ENCODE peak calls at places on chromosome 7, in eight cellular contexts. H, R, W, U, S, V, P and Z are unnamed samples.
A peak's percentile ranks its signal among the peaks of the same experiment; 100 is the strongest.

GRCh38 chr7:151093748-151094147 is 7.5 kb downstream of the AGAP3 start:
- DNase-seq in V (no peak), H (no peak), S (no peak), U (no peak), P (no peak), W (no peak), R (no peak), Z (no peak)

GRCh38 chr7:19707240-19707639 is 1.6 kb downstream of the POLR1F start:
- DNase-seq in P (no peak), S (peak; percentile 27), R (no peak), H (no peak), W (no peak), U (no peak), V (no peak), Z (no peak)

GRCh38 chr7:2079332-2080068 is 153.2 kb downstream of the MAD1L1 start:
- DNase-seq in S (peak; percentile 19), R (no peak), P (no peak), U (no peak), W (no peak), V (no peak), H (no peak), Z (no peak)

GRCh38 chr7:125568799-125569198 is 639.2 kb upstream of the POT1 start:
- DNase-seq in H (no peak), R (no peak), W (no peak), V (no peak), P (no peak), S (no peak), U (no peak), Z (no peak)

GRCh38 chr7:50793115-50793946 is 10.6 kb upstream of the GRB10 start:
- DNase-seq in P (peak; percentile 53), W (peak; percentile 89), H (no peak), V (no peak), U (peak; percentile 59), R (peak; percentile 64), S (peak; percentile 73), Z (peak; percentile 77)

GRCh38 chr7:92608380-92609322 is 18.5 kb upstream of the FAM133B start:
- DNase-seq in P (peak; percentile 63), R (peak; percentile 85), W (peak; percentile 86), U (no peak), V (no peak), H (no peak), S (no peak), Z (no peak)

GRCh38 chr7:116859323-116859722 is 3.1 kb upstream of the CAPZA2 start:
- DNase-seq in P (no peak), R (no peak), U (peak; percentile 77), S (peak; percentile 65), V (no peak), H (no peak), W (no peak), Z (no peak)

GRCh38 chr7:80415522-80415921 is 96.3 kb downstream of the GNAT3 start:
- DNase-seq in R (no peak), W (no peak), H (no peak), S (no peak), V (no peak), U (no peak), P (no peak), Z (no peak)

GRCh38 chr7:78007231-78007630 is 208.7 kb downstream of the PHTF2 start:
- DNase-seq in H (no peak), P (no peak), R (no peak), U (no peak), S (no peak), V (no peak), W (no peak), Z (no peak)

GRCh38 chr7:98755138-98755898 is 114.5 kb downstream of the TMEM130 start:
- DNase-seq in V (no peak), R (peak; percentile 60), W (no peak), S (no peak), H (no peak), P (no peak), U (no peak), Z (no peak)

GRCh38 chr7:9921326-9921725 is 1052.3 kb upstream of the PHF14 start:
- DNase-seq in P (no peak), V (no peak), S (no peak), R (no peak), W (no peak), H (no peak), U (no peak), Z (no peak)

GRCh38 chr7:99828818-99829217 is 1.0 kb downstream of the CYP3A43 start:
- DNase-seq in U (no peak), W (no peak), P (no peak), V (no peak), H (no peak), R (no peak), S (no peak), Z (no peak)

GRCh38 chr7:99997545-99998137 is 17.8 kb upstream of the ZKSCAN1 start:
- DNase-seq in S (peak; percentile 27), W (peak; percentile 62), H (peak; percentile 51), R (peak; percentile 82), P (no peak), V (no peak), U (peak; percentile 13), Z (no peak)

GRCh38 chr7:131381069-131381838 is 53.6 kb downstream of the MKLN1 start:
- DNase-seq in W (no peak), R (no peak), P (no peak), U (peak; percentile 38), V (no peak), H (no peak), S (peak; percentile 59), Z (no peak)

GRCh38 chr7:98869374-98870070 is at the start of gene TMEM130:
- DNase-seq in P (peak; percentile 65), S (no peak), H (no peak), V (no peak), U (no peak), R (peak; percentile 63), W (no peak), Z (no peak)

GRCh38 chr7:12951397-12951801 is 264.0 kb downstream of the ARL4A start:
- DNase-seq in U (peak; percentile 66), W (no peak), V (no peak), H (no peak), P (no peak), S (peak; percentile 85), R (no peak), Z (no peak)

GRCh38 chr7:58086871-58087535 is 637.0 kb downstream of the ZNF716 start:
- DNase-seq in S (no peak), P (no peak), V (no peak), U (no peak), H (no peak), W (peak; percentile 37), R (no peak), Z (no peak)

GRCh38 chr7:73586911-73587310 is 8.5 kb upstream of the TBL2 start:
- DNase-seq in R (no peak), P (no peak), W (peak; percentile 43), H (no peak), S (no peak), V (no peak), U (no peak), Z (no peak)

GRCh38 chr7:123352226-123352550 is 152.4 kb upstream of the SLC13A1 start:
- DNase-seq in R (no peak), U (no peak), W (no peak), V (no peak), P (no peak), H (no peak), S (no peak), Z (no peak)

GRCh38 chr7:68722044-68722443 is 876.2 kb upstream of the AUTS2 start:
- DNase-seq in U (no peak), R (no peak), W (no peak), V (no peak), P (no peak), S (no peak), H (no peak), Z (no peak)

GRCh38 chr7:124387056-124387455 is 354.2 kb upstream of the TMEM229A start:
- DNase-seq in U (no peak), R (no peak), H (no peak), S (no peak), P (no peak), W (no peak), V (no peak), Z (no peak)

GRCh38 chr7:157985636-157986035 is 602.0 kb downstream of the PTPRN2 start:
- DNase-seq in R (no peak), W (no peak), P (no peak), H (no peak), U (no peak), V (no peak), S (no peak), Z (no peak)

DNA sequence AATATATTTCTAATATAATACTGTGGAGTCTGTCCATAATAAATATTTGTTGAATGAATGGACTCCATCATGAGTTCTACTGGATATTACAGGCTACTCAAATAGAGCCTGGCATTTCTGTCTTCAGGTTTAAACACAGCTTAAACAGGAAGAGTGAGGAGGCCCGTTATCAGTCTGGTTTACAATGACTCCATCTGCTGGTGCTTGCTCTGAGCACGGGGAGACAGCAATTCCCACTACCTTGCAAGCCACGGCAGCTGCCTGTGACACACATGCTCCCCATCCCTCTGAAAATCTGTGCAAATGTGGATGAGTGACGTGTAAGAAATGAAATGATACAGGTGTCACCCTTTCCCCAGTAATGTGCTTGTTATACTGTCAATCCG is 293.5 kb upstream of the IMMP2L start:
- DNase-seq in W (no peak), R (no peak), P (no peak), V (no peak), S (peak; percentile 39), H (no peak), U (peak; percentile 59), Z (no peak)
- TF ChIP-seq CTCF in W (no peak), R (peak; percentile 24), P (no peak), V (no peak), S (peak; percentile 48), H (no peak), U (peak; percentile 48), Z (no peak)

GRCh38 chr7:34675749-34676374 is 17.8 kb downstream of the NPSR1 start:
- DNase-seq in R (peak; percentile 53), V (no peak), S (peak; percentile 7), H (no peak), P (no peak), U (peak; percentile 2), W (no peak), Z (peak; percentile 39)
- TF ChIP-seq CTCF in R (peak; percentile 63), V (no peak), S (peak; percentile 60), H (no peak), P (peak; percentile 77), U (peak; percentile 40), W (no peak), Z (peak; percentile 48)

GRCh38 chr7:141754939-141755338 is 9.0 kb upstream of the TAS2R3 start:
- DNase-seq in V (no peak), P (no peak), U (peak; percentile 16), R (no peak), S (no peak), H (no peak), W (no peak), Z (no peak)

GRCh38 chr7:141748401-141748800 is 10.2 kb downstream of the SSBP1 start:
- DNase-seq in S (peak; percentile 46), R (no peak), V (no peak), U (no peak), P (no peak), W (no peak), H (no peak), Z (no peak)

GRCh38 chr7:141752634-141753033 is 11.3 kb upstream of the TAS2R3 start:
- DNase-seq in S (no peak), R (no peak), U (no peak), P (no peak), W (no peak), V (no peak), H (no peak), Z (no peak)
- TF ChIP-seq CTCF in S (peak; percentile 29), R (peak; percentile 30), U (peak; percentile 25), P (peak; percentile 41), W (no peak), V (no peak), H (peak; percentile 37), Z (no peak)

GRCh38 chr7:70042533-70042932 is 444.3 kb downstream of the AUTS2 start:
- DNase-seq in S (peak; percentile 52), V (no peak), P (no peak), W (no peak), H (no peak), R (no peak), U (peak; percentile 47), Z (no peak)
- TF ChIP-seq CTCF in S (peak; percentile 29), V (no peak), P (no peak), W (no peak), H (no peak), R (no peak), U (peak; percentile 24), Z (no peak)